ENCODE peak calls at places on chromosomes 16 and 17, in four cellular contexts. S is dorsolateral prefrontal cortex, F is cardiac fibroblast, M is AG09309. P is an unnamed sample.

GRCh38 chr17:32356750-32357149 is 6.8 kb downstream of the ZNF207 start:
- DNase-seq in S (no peak), F (no peak), M (no peak), P (no peak)

GRCh38 chr16:49462356-49462988 is 88.9 kb downstream of the C16orf78 start:
- DNase-seq in S (no peak), F (no peak), M (no peak), P (no peak)

GRCh38 chr17:76529224-76529642 is 8.3 kb downstream of the CYGB start:
- DNase-seq in S (peak), F (peak), M (peak), P (no peak)

GRCh38 chr17:8474826-8475225 is 39.1 kb downstream of the NDEL1 start:
- DNase-seq in S (no peak), F (no peak), M (no peak), P (no peak)

GRCh38 chr17:67602974-67603373 is 114.8 kb upstream of the NOL11 start:
- DNase-seq in S (peak), F (peak), M (peak), P (peak)

GRCh38 chr17:62627904-62628603 is 584 bp downstream of the MRC2 start:
- DNase-seq in S (no peak), F (peak), M (no peak), P (no peak)

GRCh38 chr16:9053006-9053601 is 38.3 kb upstream of the HAPSTR1 start:
- DNase-seq in S (peak), F (peak), M (no peak), P (peak)

GRCh38 chr17:81445642-81446500 is 50.6 kb downstream of the BAHCC1 start:
- DNase-seq in S (no peak), F (no peak), M (no peak), P (no peak)

GRCh38 chr16:52872706-52873105 is 180.0 kb downstream of the CHD9NB start:
- DNase-seq in S (no peak), F (no peak), M (no peak), P (no peak)

GRCh38 chr16:74601131-74601871 is 5.6 kb downstream of the GLG1 start:
- DNase-seq in S (no peak), F (no peak), M (no peak), P (peak)

GRCh38 chr16:67555795-67556212 is 6.5 kb upstream of the CTCF start:
- DNase-seq in S (no peak), F (peak), M (no peak), P (peak)

GRCh38 chr17:34670618-34671017 is 91.2 kb downstream of the TMEM132E start:
- DNase-seq in S (no peak), F (no peak), M (no peak), P (no peak)

GRCh38 chr16:88631920-88632586 is 6.3 kb upstream of the IL17C start:
- DNase-seq in S (no peak), F (no peak), M (no peak), P (no peak)

GRCh38 chr16:11403920-11404319 is 58.7 kb downstream of the RMI2 start:
- DNase-seq in S (no peak), F (no peak), M (no peak), P (no peak)

GRCh38 chr17:62760059-62760887 is 47.8 kb downstream of the MARCHF10 start:
- DNase-seq in S (no peak), F (peak), M (peak), P (no peak)

GRCh38 chr17:80005360-80006338 is 30.0 kb downstream of the TBC1D16 start:
- DNase-seq in S (no peak), F (peak), M (no peak), P (peak)

GRCh38 chr16:85898521-85899442 is at the start of gene IRF8:
- DNase-seq in S (peak), F (peak), M (no peak), P (peak)

GRCh38 chr16:75301804-75302203 is 50.4 kb upstream of the BCAR1 start:
- DNase-seq in S (no peak), F (no peak), M (no peak), P (no peak)

GRCh38 chr16:63613701-63614100 is 1508.2 kb downstream of the CDH11 start:
- DNase-seq in S (no peak), F (peak), M (no peak), P (peak)

GRCh38 chr17:39709998-39710964 is 10.4 kb downstream of the ERBB2 start:
- DNase-seq in S (no peak), F (no peak), M (no peak), P (no peak)

GRCh38 chr17:65385726-65386125 is 175.7 kb downstream of the AXIN2 start:
- DNase-seq in S (no peak), F (no peak), M (no peak), P (no peak)

GRCh38 chr17:51869387-51869786 is 289.1 kb downstream of the CA10 start:
- DNase-seq in S (no peak), F (peak), M (no peak), P (no peak)

GRCh38 chr17:82412535-82413520 is 5.3 kb upstream of the HEXD start:
- DNase-seq in S (no peak), F (no peak), M (no peak), P (no peak)

GRCh38 chr17:68431661-68432071 is 25.6 kb downstream of the WIPI1 start:
- DNase-seq in S (peak), F (peak), M (no peak), P (peak)

GRCh38 chr17:63295288-63295687 is 150.8 kb downstream of the CYB561 start:
- DNase-seq in S (no peak), F (no peak), M (no peak), P (peak)

GRCh38 chr17:67830440-67830839 is 5.1 kb downstream of the BPTF start:
- DNase-seq in S (no peak), F (no peak), M (no peak), P (peak)

GRCh38 chr17:80594666-80595269 is 50.1 kb downstream of the RPTOR start:
- DNase-seq in S (no peak), F (no peak), M (no peak), P (no peak)

GRCh38 chr17:41792835-41793748 is 6.6 kb upstream of the JUP start:
- DNase-seq in S (no peak), F (peak), M (no peak), P (peak)

GRCh38 chr17:34703533-34703932 is 124.2 kb downstream of the TMEM132E start:
- DNase-seq in S (peak), F (peak), M (no peak), P (peak)

GRCh38 chr16:48081656-48082055 is 74.1 kb downstream of the ABCC12 start:
- DNase-seq in S (no peak), F (peak), M (peak), P (no peak)

GRCh38 chr17:69870091-69870530 is 204.9 kb upstream of the KCNJ16 start:
- DNase-seq in S (no peak), F (peak), M (no peak), P (no peak)

GRCh38 chr16:87094246-87094865 is 222.8 kb downstream of the C16orf95 start:
- DNase-seq in S (no peak), F (no peak), M (no peak), P (no peak)

GRCh38 chr16:24609740-24610420 is 70.5 kb downstream of the RBBP6 start:
- DNase-seq in S (peak), F (peak), M (peak), P (peak)

GRCh38 chr17:50183439-50184001 is 17.7 kb downstream of the SGCA start:
- DNase-seq in S (no peak), F (peak), M (no peak), P (peak)

GRCh38 chr16:50532576-50532975 is 15.6 kb upstream of the NKD1 start:
- DNase-seq in S (no peak), F (no peak), M (no peak), P (no peak)

GRCh38 chr16:85612191-85612800 is 826 bp upstream of the GSE1 start:
- DNase-seq in S (no peak), F (peak), M (peak), P (peak)

GRCh38 chr17:65177901-65178300 is 40.7 kb downstream of the RGS9 start:
- DNase-seq in S (no peak), F (peak), M (no peak), P (no peak)

GRCh38 chr16:48533931-48534330 is 76.0 kb downstream of the N4BP1 start:
- DNase-seq in S (no peak), F (no peak), M (no peak), P (no peak)

P was measured in small intestine.